ENCODE peak calls at places on chromosomes 6 and 20, in six cellular contexts. B is H1, Y is mesendoderm, K is neuronal stem cell, C is trophoblast cell, I is mesenchymal stem cell. U is an unnamed sample. For H3K36me3, the result is how much of the 10 kb centered on the place peaks cover.

GRCh38 chr6:167094820-167095637 is 27.9 kb upstream of the CCR6 start:
- DNase-seq in B (no peak), Y (no peak), K (no peak), C (peak), I (no peak), U (no peak)

GRCh38 chr20:25867776-25868649 is 171.4 kb upstream of the ZNF337 start:
- DNase-seq in B (peak), Y (peak), K (no peak), C (peak), I (peak), U (peak)

GRCh38 chr6:116447052-116447451 is 14.1 kb upstream of the CALHM6 start:
- DNase-seq in B (no peak), Y (no peak), K (no peak), C (no peak), I (peak), U (no peak)

GRCh38 chr20:45629496-45630100 is at the start of gene WFDC10A:
- DNase-seq in B (peak), Y (peak), K (peak), C (peak), I (peak), U (peak)

GRCh38 chr6:143328885-143329284 is 121.6 kb downstream of the ADAT2 start:
- DNase-seq in B (no peak), Y (peak), K (no peak), C (no peak), I (peak), U (peak)

GRCh38 chr6:159451051-159451450 is 242.0 kb downstream of the SOD2 start:
- DNase-seq in B (no peak), Y (no peak), K (no peak), C (no peak), I (no peak), U (peak)

GRCh38 chr20:4721719-4722118 is at the start of gene PRND:
- DNase-seq in B (no peak), Y (peak), K (no peak), C (no peak), I (no peak), U (no peak)

GRCh38 chr6:156886409-156886808 is 109.2 kb downstream of the ARID1B start:
- DNase-seq in B (no peak), Y (no peak), K (no peak), C (peak), I (peak), U (no peak)

GRCh38 chr6:43779864-43780260 is 9.9 kb downstream of the VEGFA start:
- DNase-seq in B (no peak), Y (no peak), K (no peak), C (no peak), I (no peak), U (no peak)

GRCh38 chr20:48912065-48912464 is 9.4 kb upstream of the ARFGEF2 start:
- DNase-seq in B (no peak), Y (no peak), K (no peak), C (no peak), I (no peak), U (no peak)

GRCh38 chr6:45675634-45676033 is 297.9 kb upstream of the SUPT3H start:
- DNase-seq in B (no peak), Y (no peak), K (no peak), C (no peak), I (no peak), U (no peak)
- H3K36me3 ChIP-seq in B (under half), Y (under half), K (under half), C (under half), I (under half), U (under half)

DNA sequence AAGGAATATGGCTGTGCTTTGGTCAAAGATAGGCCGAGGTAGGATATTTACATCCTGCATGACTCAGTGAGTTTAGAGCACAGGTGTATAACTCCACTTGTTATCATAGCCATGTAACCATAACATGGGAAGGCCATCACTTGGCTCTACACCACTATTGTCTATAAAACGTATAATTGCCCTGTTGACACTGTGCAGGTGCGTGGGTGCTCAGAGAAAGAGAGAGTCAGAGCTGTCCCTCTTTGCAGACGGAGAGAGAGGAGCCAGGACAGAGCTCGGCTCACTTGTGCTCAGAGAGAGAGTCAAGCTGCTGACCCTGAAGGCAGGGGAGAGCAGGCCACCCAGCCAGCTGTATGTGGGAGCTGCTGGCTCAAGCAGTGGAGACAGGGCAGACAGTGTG is 46.0 kb downstream of the OR2B6 start:
- DNase-seq in B (no peak), Y (no peak), K (no peak), C (no peak), I (no peak), U (no peak)
- H3K18ac ChIP-seq in B (no peak), Y (no peak), K (no peak), C (no peak), I (no peak), U (no peak)

DNA sequence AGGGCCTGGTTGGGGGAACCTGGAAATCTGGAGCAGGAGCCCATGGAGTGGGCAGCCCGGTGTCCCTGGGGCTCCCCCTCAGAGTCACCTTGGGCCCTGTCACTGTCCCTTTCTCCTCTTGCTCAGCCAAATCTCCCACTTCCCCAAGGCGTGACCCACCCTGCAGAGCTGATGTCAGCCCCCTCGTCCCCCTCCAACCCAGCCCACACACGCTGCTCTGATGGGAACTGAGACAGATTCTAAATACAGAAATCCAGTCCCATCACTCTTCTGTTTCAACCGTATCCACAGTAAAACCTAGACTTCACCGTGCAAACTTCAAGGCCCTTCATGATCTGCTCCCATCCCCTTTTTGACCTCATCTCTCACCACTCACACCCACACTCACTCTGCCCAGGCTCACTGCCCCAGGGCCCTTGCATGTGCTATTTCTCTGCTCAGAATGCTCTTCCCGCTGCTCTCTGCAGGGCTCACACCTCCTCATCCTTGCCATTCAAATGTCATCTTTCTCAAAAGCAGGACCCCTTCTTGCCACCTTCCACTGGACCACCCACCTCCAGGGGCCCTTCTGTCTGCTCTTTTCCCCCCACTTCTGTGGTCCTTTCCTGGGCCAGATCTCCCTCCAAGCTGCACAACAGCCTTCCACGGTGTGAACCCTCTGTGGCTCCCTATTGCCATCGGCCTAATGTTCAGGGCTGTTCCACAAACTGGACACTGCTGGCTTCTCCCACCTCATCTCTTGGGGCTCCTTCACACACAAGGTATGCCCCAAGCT is 16.6 kb downstream of the TGM2 start:
- DNase-seq in B (no peak), Y (no peak), K (no peak), C (no peak), I (no peak), U (no peak)
- H3K36me3 ChIP-seq in B (under half), Y (under half), K (under half), C (half or more), I (under half), U (half or more)

GRCh38 chr6:15763364-15763763 is 100.5 kb upstream of the DTNBP1 start:
- DNase-seq in B (no peak), Y (no peak), K (no peak), C (no peak), I (peak), U (no peak)
- H3K18ac ChIP-seq in B (no peak), Y (no peak), K (no peak), C (no peak), I (no peak), U (no peak)

GRCh38 chr20:62394248-62395245 is 7.6 kb downstream of the RPS21 start:
- DNase-seq in B (no peak), Y (no peak), K (no peak), C (no peak), I (no peak), U (no peak)

GRCh38 chr20:62393266-62393665 is 6.4 kb downstream of the RPS21 start:
- DNase-seq in B (no peak), Y (no peak), K (no peak), C (no peak), I (no peak), U (no peak)

GRCh38 chr20:62396367-62397239 is 9.7 kb downstream of the RPS21 start:
- DNase-seq in B (no peak), Y (no peak), K (no peak), C (no peak), I (no peak), U (no peak)

GRCh38 chr20:62393830-62394229 is 6.9 kb downstream of the RPS21 start:
- DNase-seq in B (no peak), Y (no peak), K (no peak), C (no peak), I (no peak), U (no peak)

GRCh38 chr20:62395311-62396242 is 8.7 kb downstream of the RPS21 start:
- DNase-seq in B (no peak), Y (no peak), K (no peak), C (no peak), I (no peak), U (no peak)
- H3K36me3 ChIP-seq in B (under half), Y (under half), K (under half), C (under half), I (half or more), U (under half)

U was measured in IMR-90.